ENCODE peak calls at places on chromosomes 2 and 18, in six cellular contexts. O is sigmoid colon, J is heart left ventricle, G is neural progenitor cell, F is GM23248, S is SK-N-SH. D is an unnamed sample. For H3K9me3, the result is how much of the 10 kb centered on the place peaks cover.

GRCh38 chr18:13258792-13259385 is 40.3 kb downstream of the LDLRAD4 start:
- DNase-seq in O (no peak), J (peak), G (no peak), F (no peak), S (no peak), D (no peak)

GRCh38 chr2:219460424-219460926 is 25.8 kb downstream of the SPEG start:
- DNase-seq in O (peak), J (peak), G (peak), F (peak), S (peak), D (peak)

GRCh38 chr2:11292464-11293255 is 51.8 kb downstream of the ROCK2 start:
- DNase-seq in O (no peak), J (no peak), G (peak), F (peak), S (no peak), D (no peak)

GRCh38 chr2:96498023-96498431 is 7.1 kb downstream of the NEURL3 start:
- DNase-seq in O (no peak), J (no peak), G (no peak), F (no peak), S (no peak), D (no peak)

GRCh38 chr2:26605195-26605968 is 35.8 kb downstream of the CIB4 start:
- DNase-seq in O (peak), J (no peak), G (peak), F (peak), S (peak), D (no peak)

GRCh38 chr2:190791347-190791982 is 89.2 kb upstream of the GLS start:
- DNase-seq in O (no peak), J (peak), G (no peak), F (peak), S (no peak), D (peak)

GRCh38 chr2:209560911-209561310 is 137.1 kb downstream of the MAP2 start:
- DNase-seq in O (no peak), J (no peak), G (no peak), F (no peak), S (no peak), D (no peak)

GRCh38 chr18:21383031-21383430 is 141.0 kb downstream of the GREB1L start:
- DNase-seq in O (no peak), J (no peak), G (no peak), F (no peak), S (no peak), D (no peak)

GRCh38 chr2:77807531-77808215 is 285.5 kb upstream of the LRRTM4 start:
- DNase-seq in O (no peak), J (no peak), G (peak), F (no peak), S (no peak), D (no peak)

GRCh38 chr18:59994357-59994756 is 94.6 kb downstream of the PMAIP1 start:
- DNase-seq in O (no peak), J (no peak), G (peak), F (peak), S (no peak), D (no peak)

GRCh38 chr2:20563833-20564232 is 87.1 kb downstream of the HS1BP3 start:
- DNase-seq in O (no peak), J (no peak), G (no peak), F (peak), S (no peak), D (no peak)

GRCh38 chr2:39688181-39688580 is 22.5 kb downstream of the TMEM178A start:
- DNase-seq in O (no peak), J (no peak), G (no peak), F (no peak), S (no peak), D (no peak)

GRCh38 chr2:121974919-121975654 is 219.6 kb downstream of the TSN start:
- DNase-seq in O (no peak), J (peak), G (peak), F (peak), S (peak), D (no peak)

GRCh38 chr2:98507940-98508689 is 63.5 kb downstream of the INPP4A start:
- DNase-seq in O (peak), J (peak), G (no peak), F (no peak), S (no peak), D (peak)

GRCh38 chr2:208064220-208064951 is 39.1 kb upstream of the PLEKHM3 start:
- DNase-seq in O (no peak), J (no peak), G (no peak), F (peak), S (no peak), D (no peak)

GRCh38 chr2:10688921-10689807 is 611 bp downstream of the NOL10 start:
- DNase-seq in O (peak), J (peak), G (no peak), F (peak), S (no peak), D (peak)

GRCh38 chr2:48343154-48343553 is 186.8 kb upstream of the STON1 start:
- DNase-seq in O (no peak), J (no peak), G (no peak), F (no peak), S (no peak), D (no peak)

GRCh38 chr18:3463052-3463451 is 13.1 kb downstream of the TGIF1 start:
- DNase-seq in O (no peak), J (no peak), G (no peak), F (peak), S (no peak), D (no peak)

GRCh38 chr2:169363570-169364150 is 1.3 kb upstream of the LRP2 start:
- DNase-seq in O (no peak), J (no peak), G (peak), F (peak), S (peak), D (peak)

GRCh38 chr2:1224901-1225300 is 188.4 kb upstream of the TPO start:
- DNase-seq in O (no peak), J (no peak), G (no peak), F (no peak), S (no peak), D (no peak)
- H3K9me3 ChIP-seq in O (under half), J (under half), G (under half), F (under half), S (under half), D (under half)

GRCh38 chr2:9657083-9657482 is 26.3 kb upstream of the YWHAQ start:
- DNase-seq in O (no peak), J (no peak), G (no peak), F (no peak), S (no peak), D (no peak)
- H3K27ac ChIP-seq in O (no peak), J (no peak), G (no peak), F (peak), S (peak), D (no peak)

DNA sequence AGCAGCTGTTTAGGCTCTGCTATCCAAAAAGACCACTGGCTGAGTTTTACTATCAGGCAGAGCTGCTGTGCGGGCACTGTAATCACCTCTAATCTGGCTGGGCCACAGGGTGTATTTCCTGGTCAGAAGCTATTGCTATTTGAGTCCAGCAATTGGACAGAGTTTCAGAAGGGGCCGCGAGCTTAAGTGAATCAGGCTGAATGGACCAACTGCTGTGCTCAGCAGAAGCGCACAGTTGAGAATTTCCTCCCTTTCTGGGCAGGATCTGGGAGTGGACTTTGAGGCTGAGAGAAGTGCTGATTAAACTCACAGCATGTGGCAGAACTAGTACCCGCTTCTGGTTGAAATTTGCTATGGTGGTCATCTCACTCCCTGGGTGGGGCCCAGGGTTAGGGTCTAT is 251.8 kb downstream of the INSIG2 start:
- DNase-seq in O (no peak), J (no peak), G (peak), F (no peak), S (no peak), D (no peak)
- H3K9me3 ChIP-seq in O (under half), J (under half), G (under half), F (under half), S (under half), D (under half)

DNA sequence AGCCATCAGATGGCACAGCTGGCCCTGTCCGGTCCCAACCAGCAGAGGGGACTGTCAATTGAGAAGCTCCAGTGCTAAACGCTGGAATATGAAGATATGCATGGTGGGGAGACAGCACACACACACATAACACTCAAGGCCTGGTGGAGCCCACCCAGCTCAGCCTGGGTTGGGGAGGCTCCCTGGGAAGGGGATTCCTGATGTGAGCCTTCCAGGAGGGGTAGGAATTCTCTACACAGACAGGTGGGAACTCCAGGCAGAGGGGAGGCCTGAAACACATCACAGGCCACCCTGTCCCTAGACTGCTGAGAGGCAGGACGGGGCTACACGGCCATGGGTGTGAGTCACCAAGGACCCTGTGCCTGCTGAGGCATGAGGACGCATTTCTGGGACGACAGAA is 49.4 kb upstream of the SH3RF3 start:
- DNase-seq in O (no peak), J (no peak), G (no peak), F (no peak), S (no peak), D (no peak)
- H3K27ac ChIP-seq in O (no peak), J (no peak), G (no peak), F (no peak), S (no peak), D (no peak)

GRCh38 chr2:520663-521340 is 156.4 kb downstream of the TMEM18 start:
- DNase-seq in O (no peak), J (no peak), G (no peak), F (no peak), S (no peak), D (no peak)

GRCh38 chr2:522776-523175 is 154.4 kb downstream of the TMEM18 start:
- DNase-seq in O (no peak), J (no peak), G (no peak), F (no peak), S (no peak), D (no peak)

GRCh38 chr2:523698-524270 is 153.4 kb downstream of the TMEM18 start:
- DNase-seq in O (no peak), J (no peak), G (no peak), F (no peak), S (no peak), D (no peak)

GRCh38 chr2:524442-524841 is 152.8 kb downstream of the TMEM18 start:
- DNase-seq in O (no peak), J (no peak), G (no peak), F (peak), S (no peak), D (no peak)

DNA sequence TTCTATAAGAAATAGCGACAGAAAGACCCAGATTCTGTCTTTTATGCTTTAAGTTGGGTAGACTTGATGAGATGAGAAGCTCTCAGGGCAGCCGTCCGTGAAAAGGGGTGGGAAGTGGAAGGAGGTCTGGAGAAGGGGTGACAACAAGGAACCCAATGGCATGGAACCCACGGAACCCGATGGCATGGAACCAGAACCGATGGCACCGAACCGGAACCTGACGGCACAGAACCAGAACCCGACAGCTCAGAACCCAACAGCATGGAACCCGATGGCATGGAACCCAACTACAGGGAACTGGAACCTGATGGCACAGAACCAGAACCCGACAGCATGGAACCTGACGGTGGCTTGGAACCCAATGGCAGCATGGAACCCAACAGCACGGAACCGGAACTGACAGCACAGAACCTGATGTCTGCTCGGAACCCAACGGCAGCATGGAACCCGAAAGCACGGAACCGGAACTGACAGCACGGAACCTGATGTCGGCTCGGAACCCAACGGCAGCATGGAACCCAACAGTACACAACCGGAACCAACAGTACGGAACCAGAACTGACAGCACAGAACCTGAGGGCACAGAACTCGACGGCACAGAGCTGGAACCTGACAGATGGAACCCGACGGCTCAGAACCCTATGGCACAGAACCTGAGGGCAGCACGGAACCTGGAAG is 155.2 kb downstream of the TMEM18 start:
- DNase-seq in O (no peak), J (no peak), G (no peak), F (no peak), S (no peak), D (no peak)
- H3K9me3 ChIP-seq in O (under half), J (under half), G (under half), F (under half), S (under half), D (under half)

GRCh38 chr2:216538538-216538937 is 39.9 kb downstream of the RPL37A start:
- DNase-seq in O (no peak), J (no peak), G (no peak), F (no peak), S (no peak), D (no peak)

GRCh38 chr2:216539120-216539519 is 40.5 kb downstream of the RPL37A start:
- DNase-seq in O (no peak), J (no peak), G (no peak), F (no peak), S (no peak), D (no peak)

GRCh38 chr2:216539791-216540241 is 41.2 kb downstream of the RPL37A start:
- DNase-seq in O (no peak), J (peak), G (no peak), F (peak), S (peak), D (peak)

GRCh38 chr2:216537366-216537765 is 38.7 kb downstream of the RPL37A start:
- DNase-seq in O (no peak), J (no peak), G (no peak), F (no peak), S (no peak), D (no peak)

GRCh38 chr2:216540920-216541319 is 42.3 kb downstream of the RPL37A start:
- DNase-seq in O (no peak), J (no peak), G (no peak), F (no peak), S (no peak), D (no peak)
- H3K27ac ChIP-seq in O (peak), J (peak), G (no peak), F (no peak), S (no peak), D (peak)

GRCh38 chr2:120653026-120653425 is 82.6 kb upstream of the GLI2 start:
- DNase-seq in O (no peak), J (no peak), G (no peak), F (peak), S (no peak), D (no peak)
- H3K9me3 ChIP-seq in O (under half), J (under half), G (under half), F (under half), S (under half), D (under half)

DNA sequence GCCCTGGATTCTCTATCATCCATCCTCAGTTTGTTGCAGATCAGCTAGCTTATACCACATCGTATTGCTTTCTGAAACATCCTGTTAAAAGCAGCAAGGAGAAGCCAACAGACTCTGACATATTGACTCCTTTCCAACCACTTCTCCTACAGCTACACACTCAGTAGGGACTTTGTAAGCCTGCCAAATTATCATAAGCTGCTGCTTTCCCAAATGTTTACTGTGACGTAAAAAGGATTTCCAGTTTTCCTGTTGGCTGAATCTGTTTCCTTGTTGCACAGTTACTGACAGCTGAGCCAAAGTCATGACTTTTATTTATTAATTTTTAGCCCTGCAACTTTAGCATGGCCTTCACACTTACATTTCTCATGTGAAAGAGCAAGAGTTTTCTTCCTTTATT is 294.3 kb downstream of the KCNJ3 start:
- DNase-seq in O (no peak), J (no peak), G (no peak), F (no peak), S (no peak), D (no peak)
- H3K27ac ChIP-seq in O (no peak), J (no peak), G (peak), F (no peak), S (no peak), D (no peak)

D was measured in aorta.